ENCODE peak calls at places on chromosomes 6 and 20, in six cellular contexts. H is ovary, B is A549, A is IMR-90, R is erythroblast, F is HepG2. K is an unnamed sample.
A peak's percentile ranks its signal among the peaks of the same experiment; 100 is the strongest.

GRCh38 chr6:146410851-146411595 is 132.6 kb upstream of the RAB32 start:
- DNase-seq in F (no peak), H (no peak), A (no peak), R (no peak), B (no peak), K (no peak)

GRCh38 chr20:8812818-8813217 is 256.1 kb upstream of the PLCB4 start:
- DNase-seq in F (no peak), B (no peak), H (no peak), R (no peak), A (no peak), K (no peak)

GRCh38 chr6:132132911-132133639 is 181.9 kb upstream of the CCN2 start:
- DNase-seq in B (no peak), R (no peak), H (no peak), F (no peak), A (peak; percentile 85), K (no peak)

GRCh38 chr20:16533493-16533892 is 39.8 kb downstream of the KIF16B start:
- DNase-seq in A (peak; percentile 7), F (no peak), R (no peak), B (no peak), H (no peak), K (no peak)

GRCh38 chr6:15264902-15265761 is 19.3 kb downstream of the JARID2 start:
- DNase-seq in B (no peak), F (no peak), R (peak; percentile 23), H (no peak), A (peak; percentile 79), K (no peak)

GRCh38 chr20:47453167-47453782 is 48.4 kb upstream of the NCOA3 start:
- DNase-seq in B (peak; percentile 93), H (no peak), F (peak; percentile 85), R (no peak), A (peak; percentile 93), K (peak; percentile 74)

GRCh38 chr20:16349518-16350295 is 223.5 kb downstream of the KIF16B start:
- DNase-seq in H (no peak), B (no peak), A (peak; percentile 23), R (no peak), F (no peak), K (no peak)

GRCh38 chr6:162260024-162260423 is 467.5 kb downstream of the PRKN start:
- DNase-seq in B (no peak), H (no peak), F (no peak), R (no peak), A (no peak), K (no peak)

GRCh38 chr6:121647905-121648304 is 212.5 kb downstream of the GJA1 start:
- DNase-seq in H (no peak), R (no peak), B (no peak), A (peak; percentile 78), F (no peak), K (no peak)

GRCh38 chr20:19973920-19974620 is 43.1 kb upstream of the NAA20 start:
- DNase-seq in R (no peak), H (peak; percentile 73), B (no peak), A (peak; percentile 81), F (no peak), K (no peak)

GRCh38 chr20:11249239-11249638 is 575.4 kb upstream of the JAG1 start:
- DNase-seq in R (no peak), H (no peak), A (no peak), F (no peak), B (no peak), K (no peak)

GRCh38 chr20:51456511-51457280 is 85.8 kb downstream of the NFATC2 start:
- DNase-seq in B (peak; percentile 96), R (peak; percentile 65), F (peak; percentile 78), H (peak; percentile 99), A (peak; percentile 95), K (peak; percentile 88)

GRCh38 chr6:8707956-8708772 is 272.8 kb upstream of the SLC35B3 start:
- DNase-seq in B (peak; percentile 37), F (peak; percentile 27), H (no peak), A (no peak), R (no peak), K (peak; percentile 48)

GRCh38 chr20:20499469-20499868 is 131.6 kb downstream of the INSM1 start:
- DNase-seq in H (no peak), B (no peak), A (no peak), F (no peak), R (no peak), K (no peak)

GRCh38 chr20:15113374-15113773 is 776.0 kb upstream of the FLRT3 start:
- DNase-seq in F (no peak), R (no peak), H (no peak), B (no peak), A (no peak), K (no peak)

GRCh38 chr20:59004763-59005522 is 2.1 kb downstream of the CTSZ start:
- DNase-seq in R (peak; percentile 27), F (peak; percentile 71), H (no peak), A (no peak), B (no peak), K (no peak)

GRCh38 chr6:167471548-167471930 is 146.7 kb downstream of the TTLL2 start:
- DNase-seq in B (no peak), H (no peak), F (no peak), A (no peak), R (no peak), K (no peak)

GRCh38 chr6:149480502-149481280 is 4.1 kb downstream of the ZC3H12D start:
- DNase-seq in H (no peak), R (no peak), F (no peak), A (no peak), B (no peak), K (no peak)

GRCh38 chr6:41634657-41635056 is 3.6 kb upstream of the MDFI start:
- DNase-seq in H (no peak), R (no peak), A (no peak), F (no peak), B (no peak), K (no peak)

GRCh38 chr20:21087862-21088540 is 18.2 kb downstream of the LINC00237 start:
- DNase-seq in B (no peak), H (no peak), A (no peak), R (no peak), F (no peak), K (no peak)

GRCh38 chr6:150029749-150030148 is 4.4 kb upstream of the RAET1L start:
- DNase-seq in R (no peak), H (no peak), F (no peak), A (no peak), B (no peak), K (no peak)

GRCh38 chr20:667351-668034 is 8.1 kb downstream of the SCRT2 start:
- DNase-seq in F (peak; percentile 48), B (peak; percentile 69), R (peak; percentile 74), H (no peak), A (peak; percentile 34), K (no peak)

DNA sequence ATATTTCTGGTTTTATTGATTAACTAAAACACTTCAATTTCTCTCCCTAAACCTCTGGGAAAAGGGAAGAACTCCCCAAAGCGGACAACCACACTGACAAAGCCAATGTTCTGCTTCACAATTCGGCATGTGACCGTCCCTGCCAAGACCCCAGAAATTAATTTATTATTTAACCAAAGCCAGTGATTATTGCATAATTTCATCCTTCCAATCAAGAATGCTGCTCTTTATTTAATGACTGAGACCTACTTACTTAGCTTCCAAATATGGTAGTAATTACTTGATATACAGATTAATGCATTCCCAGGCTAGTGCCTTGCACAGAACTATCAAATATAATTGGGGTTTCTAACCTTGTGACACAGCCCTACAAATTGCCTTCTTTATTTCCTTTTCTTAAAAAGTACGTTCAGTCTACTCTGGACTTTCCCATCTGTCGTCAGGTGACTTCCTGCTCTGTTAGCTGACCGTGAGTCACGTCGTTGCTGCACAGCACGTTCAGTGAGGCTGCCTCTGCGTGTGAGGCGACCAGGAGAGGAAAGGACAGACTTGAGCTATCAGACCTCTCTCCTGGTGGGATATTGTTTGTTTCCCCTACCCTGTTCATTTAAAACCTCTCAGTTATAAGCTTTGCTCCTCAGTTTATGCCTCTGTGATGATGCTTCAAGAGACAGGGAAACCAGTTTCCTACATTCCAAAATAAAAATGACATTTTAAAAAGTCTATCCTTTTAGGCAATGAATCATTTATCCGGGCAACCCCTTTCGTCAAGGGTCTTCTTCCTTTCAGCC is 55.7 kb upstream of the TNFAIP3 start:
- DNase-seq in A (peak; percentile 96), H (no peak), B (peak; percentile 76), F (peak; percentile 90), R (peak; percentile 42), K (peak; percentile 55)
- TF ChIP-seq POLR2A in A (no peak), H (no peak), B (no peak), F (peak; percentile 37), R (peak; percentile 36), K (no peak)

GRCh38 chr20:62367483-62368302 is 581 bp upstream of the LAMA5 start:
- DNase-seq in F (peak; percentile 60), H (no peak), B (peak; percentile 71), R (peak; percentile 36), A (no peak), K (no peak)

GRCh38 chr20:62368303-62368628 is 1.2 kb upstream of the LAMA5 start:
- DNase-seq in B (no peak), A (no peak), R (no peak), H (no peak), F (no peak), K (no peak)

GRCh38 chr20:62366370-62367135 is 559 bp downstream of the LAMA5 start:
- DNase-seq in H (no peak), F (peak; percentile 61), B (peak; percentile 65), A (no peak), R (no peak), K (no peak)

GRCh38 chr20:62365814-62366369 is 1.2 kb downstream of the LAMA5 start:
- DNase-seq in A (no peak), R (peak; percentile 24), H (no peak), F (no peak), B (peak; percentile 85), K (no peak)

GRCh38 chr20:62367136-62367482 is at the start of gene LAMA5:
- DNase-seq in F (peak; percentile 55), B (peak; percentile 61), H (no peak), R (peak; percentile 58), A (no peak), K (no peak)
- TF ChIP-seq POLR2A in F (peak; percentile 45), B (peak; percentile 67), H (no peak), R (no peak), A (no peak), K (peak; percentile 51)

GRCh38 chr6:29926795-29927427 is 15.4 kb upstream of the HLA-A start:
- DNase-seq in H (peak; percentile 84), A (peak; percentile 73), R (peak; percentile 60), B (peak; percentile 18), F (peak; percentile 78), K (no peak)
- TF ChIP-seq POLR2A in H (peak; percentile 49), A (no peak), R (peak; percentile 62), B (no peak), F (peak; percentile 69), K (no peak)

DNA sequence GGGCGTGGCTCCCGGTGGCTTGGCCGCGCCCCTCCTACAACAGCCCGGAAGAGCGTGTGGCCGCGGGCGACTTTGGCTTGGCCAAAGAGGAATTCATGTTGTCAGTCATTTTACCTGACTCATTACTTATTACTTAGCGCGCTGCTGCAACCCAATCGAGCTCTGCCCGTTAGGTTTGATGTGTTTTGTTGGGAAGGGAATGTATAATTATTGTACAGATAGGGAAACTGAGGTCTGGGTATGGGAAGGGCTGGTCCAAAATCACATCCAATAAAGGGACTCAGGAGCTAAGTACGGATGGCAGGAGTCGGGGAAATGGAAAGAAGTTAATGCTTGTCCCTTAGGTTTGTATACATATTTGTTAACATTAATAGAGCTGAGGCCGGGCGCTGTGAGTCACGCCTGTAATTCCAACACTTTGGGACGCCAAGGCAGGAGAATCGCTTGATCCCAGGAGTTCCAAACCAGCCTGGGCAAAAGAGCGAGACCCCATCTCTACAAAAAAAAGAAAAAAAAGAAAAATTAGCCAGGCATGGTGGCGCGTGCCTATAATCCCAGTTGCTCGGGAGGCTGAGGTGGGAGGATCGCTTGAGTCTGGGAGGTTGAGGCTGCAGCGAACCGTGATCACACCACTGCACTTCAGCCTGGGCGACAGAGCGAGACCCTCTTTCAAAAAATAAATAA is 639 bp upstream of the ZNF335 start:
- DNase-seq in A (no peak), H (no peak), R (no peak), B (no peak), F (no peak), K (no peak)
- TF ChIP-seq POLR2A in A (no peak), H (no peak), R (peak; percentile 76), B (peak; percentile 35), F (no peak), K (no peak)

K was measured in HCT116.